ENCODE peak calls at places on chromosomes 6 and 20, in nine cellular contexts. V is HCT116, F is OCI-LY7, O is PC-3, G is GM23248, U is SK-N-SH, Z is MM.1S, W is Karpas-422, T is PC-9. A is an unnamed sample. For H3K9me2, the result is how much of the 10 kb centered on the place peaks cover.

GRCh38 chr6:20681243-20681684 is 147.0 kb downstream of the CDKAL1 start:
- DNase-seq in W (no peak), O (no peak), V (no peak), F (no peak), U (no peak), T (no peak), Z (no peak), G (no peak), A (no peak)

GRCh38 chr6:108944707-108945685 is 96.8 kb downstream of the ARMC2 start:
- DNase-seq in G (peak), O (no peak), T (no peak), Z (no peak), V (no peak), F (no peak), W (no peak), U (no peak), A (no peak)

GRCh38 chr6:145428656-145429173 is 306.6 kb downstream of the EPM2A start:
- DNase-seq in G (peak), U (no peak), O (no peak), V (no peak), T (no peak), W (no peak), Z (no peak), F (no peak), A (peak)

GRCh38 chr6:43712590-43712989 is 25.0 kb upstream of the MRPS18A start:
- DNase-seq in Z (no peak), V (no peak), F (no peak), U (no peak), T (no peak), G (no peak), O (no peak), W (no peak), A (no peak)

GRCh38 chr20:33124994-33125393 is 43.0 kb upstream of the BPIFA2 start:
- DNase-seq in Z (no peak), O (no peak), W (no peak), V (no peak), T (no peak), U (no peak), F (no peak), G (no peak), A (no peak)

GRCh38 chr6:329888-330691 is 37.8 kb downstream of the DUSP22 start:
- DNase-seq in G (no peak), V (no peak), Z (no peak), O (no peak), T (no peak), W (no peak), F (peak), U (peak), A (peak)

GRCh38 chr6:157469378-157469777 is 88.4 kb downstream of the ZDHHC14 start:
- DNase-seq in Z (no peak), W (no peak), U (no peak), T (peak), O (peak), V (no peak), G (peak), F (no peak), A (no peak)

GRCh38 chr20:54560357-54560756 is 85.0 kb downstream of the DOK5 start:
- DNase-seq in G (peak), O (no peak), Z (no peak), V (no peak), F (no peak), W (no peak), T (no peak), U (no peak), A (no peak)

GRCh38 chr6:159505140-159505922 is 187.7 kb downstream of the SOD2 start:
- DNase-seq in O (no peak), G (no peak), T (no peak), Z (no peak), U (no peak), V (no peak), F (no peak), W (no peak), A (no peak)

GRCh38 chr20:2521369-2522305 is 12.9 kb upstream of the ZNF343 start:
- DNase-seq in Z (peak), U (peak), O (peak), F (peak), T (no peak), G (peak), W (peak), V (peak), A (peak)

GRCh38 chr6:110328231-110328630 is 29.9 kb downstream of the METTL24 start:
- DNase-seq in G (peak), Z (no peak), V (no peak), U (no peak), F (no peak), O (no peak), W (no peak), T (no peak), A (no peak)

GRCh38 chr6:150185697-150186096 is 42.9 kb downstream of the PPP1R14C start:
- DNase-seq in U (no peak), Z (no peak), F (peak), T (no peak), O (no peak), G (no peak), W (no peak), V (no peak), A (no peak)

GRCh38 chr20:53916173-53916512 is 154.3 kb downstream of the BCAS1 start:
- DNase-seq in W (no peak), T (no peak), U (no peak), V (no peak), F (no peak), O (no peak), G (no peak), Z (no peak), A (no peak)

GRCh38 chr6:51553246-51554015 is 534.0 kb downstream of the PKHD1 start:
- DNase-seq in O (no peak), T (no peak), F (no peak), W (no peak), U (peak), Z (no peak), G (no peak), V (no peak), A (no peak)

GRCh38 chr6:27651371-27651732 is 178.4 kb upstream of the ZNF184 start:
- DNase-seq in W (no peak), Z (no peak), G (no peak), T (no peak), U (no peak), F (no peak), V (peak), O (peak), A (peak)

GRCh38 chr6:7640607-7641577 is 50.9 kb downstream of the SNRNP48 start:
- DNase-seq in U (no peak), W (no peak), F (no peak), T (peak), O (peak), Z (no peak), G (peak), V (peak), A (peak)

GRCh38 chr20:56987992-56988391 is 278.4 kb downstream of the BMP7 start:
- DNase-seq in G (no peak), O (peak), F (no peak), T (peak), V (no peak), W (no peak), U (no peak), Z (no peak), A (no peak)

GRCh38 chr20:23520185-23520584 is 29.3 kb downstream of the CST8 start:
- DNase-seq in Z (no peak), F (no peak), V (no peak), W (no peak), O (no peak), G (no peak), U (no peak), T (no peak), A (no peak)

GRCh38 chr6:137938770-137939379 is 71.8 kb downstream of the TNFAIP3 start:
- DNase-seq in U (no peak), F (no peak), G (no peak), Z (no peak), V (no peak), W (no peak), O (no peak), T (no peak), A (no peak)

GRCh38 chr6:137931849-137932465 is 64.9 kb downstream of the TNFAIP3 start:
- DNase-seq in G (peak), U (no peak), T (no peak), O (peak), W (no peak), V (no peak), Z (no peak), F (no peak), A (no peak)

GRCh38 chr6:137928286-137928685 is 61.2 kb downstream of the TNFAIP3 start:
- DNase-seq in Z (peak), T (no peak), U (no peak), F (peak), W (no peak), G (no peak), V (no peak), O (no peak), A (no peak)

GRCh38 chr6:137936798-137937197 is 69.7 kb downstream of the TNFAIP3 start:
- DNase-seq in Z (no peak), T (no peak), U (no peak), F (no peak), W (no peak), G (no peak), O (no peak), V (no peak), A (no peak)

GRCh38 chr6:137933696-137934095 is 66.6 kb downstream of the TNFAIP3 start:
- DNase-seq in V (no peak), Z (no peak), U (no peak), T (peak), W (no peak), G (peak), O (peak), F (no peak), A (no peak)
- H2AFZ ChIP-seq in V (no peak), Z (peak), U (no peak), T (peak), W (no peak), G (no peak), O (peak), F (peak), A (no peak)

GRCh38 chr20:11905460-11906150 is 12.1 kb upstream of the BTBD3 start:
- DNase-seq in U (no peak), V (no peak), G (peak), T (no peak), O (no peak), F (no peak), W (no peak), Z (no peak), A (no peak)

GRCh38 chr20:11901127-11901526 is 16.6 kb upstream of the BTBD3 start:
- DNase-seq in U (no peak), G (peak), O (peak), W (no peak), F (no peak), T (no peak), Z (no peak), V (no peak), A (peak)

GRCh38 chr20:11906626-11907480 is 10.8 kb upstream of the BTBD3 start:
- DNase-seq in O (peak), U (no peak), F (no peak), T (no peak), W (no peak), Z (no peak), V (no peak), G (no peak), A (no peak)

GRCh38 chr20:11907621-11908020 is 10.1 kb upstream of the BTBD3 start:
- DNase-seq in Z (no peak), T (no peak), O (no peak), G (peak), F (no peak), U (no peak), W (no peak), V (no peak), A (no peak)

DNA sequence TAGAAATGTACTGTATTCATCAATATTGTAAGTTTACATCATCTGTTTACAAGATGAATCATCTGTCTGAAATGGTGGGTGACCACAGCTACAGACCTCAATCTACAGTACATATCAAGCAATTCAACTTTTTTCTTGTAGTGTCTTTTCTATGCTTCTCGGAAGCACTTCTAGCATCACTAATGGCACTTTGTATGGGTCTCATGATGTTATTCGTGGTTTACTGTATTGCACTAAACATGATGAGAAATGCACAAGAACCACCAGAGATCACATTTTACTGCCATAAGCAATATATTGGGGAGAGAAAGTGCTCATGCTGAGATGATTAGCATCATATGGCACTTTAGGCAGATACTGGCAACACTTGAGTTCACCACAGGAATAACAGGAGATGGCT is 15.4 kb upstream of the BTBD3 start:
- DNase-seq in U (no peak), V (no peak), O (peak), F (no peak), Z (no peak), T (peak), W (no peak), G (peak), A (no peak)
- H3K27ac ChIP-seq in U (no peak), V (no peak), O (peak), F (no peak), Z (no peak), T (no peak), W (no peak), G (peak), A (no peak)

GRCh38 chr20:16445482-16445881 is 127.8 kb downstream of the KIF16B start:
- DNase-seq in G (no peak), T (no peak), O (no peak), V (no peak), W (no peak), U (no peak), F (no peak), Z (no peak), A (no peak)
- H3K9me2 ChIP-seq in G (under half), T (under half), O (under half), V (under half), W (under half), U (under half), F (under half), Z (under half), A (under half)

GRCh38 chr20:46012926-46013825 is 4.5 kb downstream of the MMP9 start:
- DNase-seq in V (no peak), U (peak), F (no peak), W (no peak), G (no peak), T (no peak), O (no peak), Z (no peak), A (no peak)
- H2AFZ ChIP-seq in V (no peak), U (no peak), F (no peak), W (no peak), G (no peak), T (no peak), O (peak), Z (no peak), A (peak)

GRCh38 chr6:146901940-146902816 is 302.0 kb upstream of the STXBP5 start:
- DNase-seq in V (no peak), T (no peak), O (peak), U (no peak), Z (no peak), F (no peak), G (peak), W (peak), A (no peak)

GRCh38 chr6:146908786-146909185 is 295.4 kb upstream of the STXBP5 start:
- DNase-seq in G (no peak), O (no peak), T (no peak), F (no peak), W (no peak), U (no peak), V (no peak), Z (no peak), A (no peak)

GRCh38 chr6:146902846-146903245 is 301.4 kb upstream of the STXBP5 start:
- DNase-seq in G (peak), F (no peak), T (no peak), W (no peak), U (no peak), V (no peak), Z (no peak), O (no peak), A (no peak)

GRCh38 chr6:146904596-146904995 is 299.6 kb upstream of the STXBP5 start:
- DNase-seq in U (no peak), V (no peak), G (peak), O (no peak), W (no peak), F (no peak), Z (no peak), T (no peak), A (no peak)

GRCh38 chr6:146905313-146905712 is 298.9 kb upstream of the STXBP5 start:
- DNase-seq in U (peak), Z (no peak), F (no peak), W (no peak), T (peak), G (peak), V (peak), O (peak), A (no peak)
- H3K27ac ChIP-seq in U (peak), Z (no peak), F (no peak), W (no peak), T (no peak), G (no peak), V (no peak), O (peak), A (no peak)

DNA sequence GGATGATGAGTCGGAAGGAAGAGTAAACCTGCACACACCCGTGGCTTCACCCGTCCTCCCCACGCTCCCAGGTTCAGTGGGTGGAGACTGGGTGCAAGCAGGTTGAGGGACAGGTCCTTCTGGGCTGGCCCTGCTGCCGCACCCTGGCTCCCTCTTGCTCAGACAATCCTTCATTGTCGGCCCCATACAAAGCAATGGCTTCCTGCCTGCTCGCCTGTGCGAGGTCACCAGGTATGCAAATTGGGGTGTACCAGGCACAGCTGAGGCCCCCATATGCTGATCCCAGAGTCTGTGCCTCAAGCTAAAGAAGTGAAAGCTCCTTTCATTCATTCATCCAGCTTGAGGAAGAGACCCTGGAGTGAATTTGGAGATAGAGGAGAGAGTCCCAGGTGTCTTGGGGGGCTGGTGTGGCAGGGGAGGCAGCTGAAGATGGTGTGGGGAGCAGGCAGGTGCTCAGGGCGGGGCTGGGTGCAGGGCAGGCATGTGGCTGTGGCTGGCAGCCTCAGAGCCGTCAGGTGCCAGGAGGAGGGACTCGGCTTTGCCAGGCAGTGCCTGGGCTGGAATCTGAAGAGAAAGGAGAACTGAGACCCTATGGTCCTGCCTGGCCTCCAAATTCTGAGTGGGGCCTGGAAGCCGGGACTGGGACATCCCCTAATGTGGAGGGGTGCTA is 4.7 kb downstream of the SLCO4A1 start:
- DNase-seq in U (no peak), T (no peak), Z (peak), V (no peak), O (peak), G (no peak), F (peak), W (peak), A (no peak)
- H3K9me2 ChIP-seq in U (under half), T (under half), Z (under half), V (under half), O (under half), G (under half), F (under half), W (under half), A (under half)

GRCh38 chr6:71480577-71480976 is 192.0 kb downstream of the OGFRL1 start:
- DNase-seq in Z (no peak), F (no peak), O (no peak), V (no peak), T (no peak), U (no peak), G (no peak), W (no peak), A (no peak)

GRCh38 chr6:71478834-71479541 is 190.4 kb downstream of the OGFRL1 start:
- DNase-seq in G (peak), U (no peak), F (no peak), T (peak), W (no peak), V (no peak), Z (no peak), O (peak), A (peak)

GRCh38 chr6:71482742-71483141 is 194.1 kb downstream of the OGFRL1 start:
- DNase-seq in F (no peak), O (peak), G (peak), T (no peak), U (no peak), W (no peak), V (no peak), Z (no peak), A (no peak)

GRCh38 chr6:71481021-71481420 is 192.4 kb downstream of the OGFRL1 start:
- DNase-seq in T (no peak), Z (no peak), U (no peak), V (no peak), W (no peak), F (no peak), G (peak), O (no peak), A (no peak)

DNA sequence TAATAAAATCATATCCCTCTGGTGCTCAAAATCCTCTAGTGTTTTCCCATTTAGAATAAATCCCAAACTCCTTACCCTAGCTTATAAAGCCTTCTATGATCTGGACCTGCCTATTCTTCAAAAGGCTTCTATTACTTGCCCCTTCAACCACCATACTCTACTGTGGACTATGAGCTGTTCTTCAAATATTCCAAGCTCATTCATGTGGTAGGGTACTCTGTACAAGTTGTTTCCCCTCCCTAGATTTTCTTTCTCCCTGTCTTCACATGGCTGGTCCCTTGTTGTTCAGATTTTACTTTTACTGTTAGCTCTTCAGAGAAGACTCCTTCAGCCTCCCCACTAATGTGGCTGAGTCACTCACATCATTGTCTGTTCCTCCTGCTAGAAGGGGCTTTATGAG is 193.2 kb downstream of the OGFRL1 start:
- DNase-seq in W (no peak), U (no peak), V (no peak), T (no peak), G (no peak), O (no peak), Z (no peak), F (no peak), A (no peak)
- H2AFZ ChIP-seq in W (no peak), U (no peak), V (no peak), T (no peak), G (peak), O (no peak), Z (no peak), F (no peak), A (no peak)

GRCh38 chr20:59004763-59005522 is 2.1 kb downstream of the CTSZ start:
- DNase-seq in V (no peak), F (peak), O (no peak), T (no peak), Z (peak), G (no peak), U (no peak), W (peak), A (no peak)

GRCh38 chr20:59006167-59006863 is 739 bp downstream of the CTSZ start:
- DNase-seq in G (peak), O (peak), T (no peak), F (peak), Z (no peak), U (no peak), V (no peak), W (peak), A (peak)

GRCh38 chr20:59006864-59007757 is at the start of gene CTSZ:
- DNase-seq in F (peak), Z (peak), O (peak), V (no peak), T (no peak), G (peak), W (peak), U (no peak), A (peak)

GRCh38 chr20:59004493-59004762 is 2.6 kb downstream of the CTSZ start:
- DNase-seq in T (no peak), V (no peak), Z (no peak), U (no peak), F (no peak), W (no peak), O (no peak), G (no peak), A (no peak)

GRCh38 chr20:59005523-59006166 is 1.4 kb downstream of the CTSZ start:
- DNase-seq in G (no peak), Z (no peak), W (peak), U (no peak), F (peak), V (no peak), T (no peak), O (no peak), A (no peak)
- H3K27ac ChIP-seq in G (peak), Z (peak), W (peak), U (no peak), F (peak), V (peak), T (no peak), O (no peak), A (no peak)

A was measured in GM23338.